ENCODE peak calls at places on chromosome 2, in ten cellular contexts. A is IMR-90, R is GM12865, M is GM06990, V is HFFc6, H is fibroblast of the aortic adventitia, C is cardiac muscle cell, U is astrocyte of the spinal cord, Q is astrocyte, S is sigmoid colon. O is an unnamed sample.

GRCh38 chr2:239098288-239098970 is 250.5 kb downstream of the TWIST2 start:
- DNase-seq in A (no peak), R (no peak), M (no peak), V (no peak), H (peak; percentile 55), C (no peak), U (no peak), Q (no peak), S (peak; percentile 91), O (no peak)

GRCh38 chr2:207163815-207164747 is 1.7 kb downstream of the KLF7 start:
- DNase-seq in A (peak; percentile 48), R (peak; percentile 50), M (peak; percentile 20), V (peak; percentile 45), H (peak; percentile 57), C (peak; percentile 78), U (peak; percentile 59), Q (peak; percentile 44), S (peak; percentile 85), O (peak; percentile 26)

GRCh38 chr2:11767779-11768178 is 21.3 kb downstream of the LPIN1 start:
- DNase-seq in A (no peak), R (no peak), M (no peak), V (no peak), H (no peak), C (no peak), U (no peak), Q (no peak), S (no peak), O (no peak)

GRCh38 chr2:30865218-30865617 is 58.0 kb upstream of the CAPN13 start:
- DNase-seq in A (no peak), R (no peak), M (no peak), V (no peak), H (no peak), C (no peak), U (no peak), Q (no peak), S (no peak), O (no peak)

GRCh38 chr2:190979906-190980629 is 33.9 kb downstream of the STAT1 start:
- DNase-seq in A (peak; percentile 96), R (no peak), M (no peak), V (no peak), H (no peak), C (peak; percentile 93), U (peak; percentile 95), Q (peak; percentile 70), S (peak; percentile 76), O (no peak)

GRCh38 chr2:62597323-62597722 is 91.3 kb upstream of the TMEM17 start:
- DNase-seq in A (peak; percentile 64), R (no peak), M (no peak), V (peak; percentile 32), H (peak; percentile 89), C (peak; percentile 67), U (peak; percentile 59), Q (peak; percentile 94), S (no peak), O (no peak)

GRCh38 chr2:145022671-145023330 is 502.9 kb upstream of the ZEB2 start:
- DNase-seq in A (peak; percentile 89), R (no peak), M (no peak), V (peak; percentile 92), H (peak; percentile 89), C (peak; percentile 76), U (peak; percentile 84), Q (peak; percentile 93), S (no peak), O (no peak)

GRCh38 chr2:38180754-38181153 is 104.8 kb upstream of the CYP1B1 start:
- DNase-seq in A (no peak), R (no peak), M (no peak), V (no peak), H (no peak), C (no peak), U (no peak), Q (no peak), S (no peak), O (no peak)

GRCh38 chr2:73089270-73090030 is 17.9 kb upstream of the SFXN5 start:
- DNase-seq in A (peak; percentile 100), R (no peak), M (no peak), V (peak; percentile 100), H (peak; percentile 99), C (peak; percentile 96), U (peak; percentile 98), Q (peak; percentile 100), S (no peak), O (no peak)

GRCh38 chr2:231535961-231536360 is 5.7 kb upstream of the NMUR1 start:
- DNase-seq in A (no peak), R (no peak), M (no peak), V (no peak), H (no peak), C (no peak), U (no peak), Q (no peak), S (peak; percentile 48), O (no peak)

DNA sequence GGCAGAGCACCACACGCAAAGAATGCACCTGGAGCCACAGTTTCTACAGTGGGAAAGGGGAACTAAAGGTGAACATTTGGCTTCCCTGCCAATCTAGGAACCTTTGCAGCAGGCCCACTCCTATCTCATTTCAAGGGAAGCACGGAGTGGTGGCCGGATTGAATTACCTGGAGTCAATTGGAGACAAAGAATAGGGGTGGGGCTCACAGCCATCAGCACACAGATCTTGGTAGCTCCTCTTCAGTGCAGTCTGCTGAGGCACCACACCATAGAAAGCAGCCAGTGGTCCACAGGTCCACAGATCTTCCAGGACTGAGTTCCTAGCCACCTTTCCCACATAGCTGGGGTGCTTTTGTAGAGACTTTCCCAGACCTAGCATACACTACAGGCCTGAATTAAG is 43.5 kb upstream of the NXPH2 start:
- DNase-seq in A (no peak), R (no peak), M (no peak), V (no peak), H (no peak), C (no peak), U (no peak), Q (no peak), S (no peak), O (no peak)
- TF ChIP-seq CTCF in A (no peak), R (no peak), M (no peak), V (no peak), H (no peak), C (no peak), U (no peak), Q (no peak), S (no peak), O (no peak)

DNA sequence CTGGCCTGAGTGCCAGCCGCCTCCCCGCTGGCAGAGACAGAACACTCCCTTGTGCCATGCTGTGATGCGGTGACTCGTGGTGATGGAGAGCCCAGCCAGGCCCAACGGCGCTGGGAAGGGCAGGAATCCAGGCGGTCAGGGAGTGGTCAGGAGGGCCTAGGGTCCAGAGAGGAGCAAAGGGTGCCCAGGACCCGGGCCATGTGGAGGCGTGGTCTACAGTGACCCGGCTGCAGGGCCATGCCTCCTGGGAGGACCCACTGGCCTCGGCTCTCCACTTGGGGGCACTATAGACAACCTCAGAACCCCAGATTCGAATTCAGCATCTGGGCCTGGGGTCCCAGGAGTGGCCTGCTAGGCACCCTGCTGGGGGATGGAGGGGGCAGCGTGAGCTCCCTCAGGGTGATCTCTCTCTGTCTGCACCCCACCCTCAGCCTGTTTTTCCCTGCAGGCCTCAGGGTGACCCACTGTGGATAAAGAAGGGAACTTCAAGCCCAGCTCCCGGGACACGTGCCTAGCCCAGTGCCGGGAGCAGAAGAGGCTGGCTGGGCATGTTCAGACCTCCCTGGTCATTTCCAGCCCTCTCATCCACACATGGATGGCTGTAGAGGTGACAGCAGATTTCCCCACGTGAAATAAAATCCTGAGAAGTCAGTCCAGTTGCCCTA is 13.0 kb downstream of the AMER3 start:
- DNase-seq in A (no peak), R (no peak), M (no peak), V (no peak), H (no peak), C (no peak), U (no peak), Q (no peak), S (no peak), O (no peak)
- TF ChIP-seq CTCF in A (no peak), R (peak; percentile 15), M (peak; percentile 35), V (no peak), H (no peak), C (no peak), U (no peak), Q (no peak), S (no peak), O (no peak)

GRCh38 chr2:96541753-96542152 is 5.2 kb downstream of the ARID5A start:
- DNase-seq in A (no peak), R (no peak), M (no peak), V (no peak), H (no peak), C (no peak), U (no peak), Q (no peak), S (peak; percentile 43), O (no peak)

GRCh38 chr2:96540136-96540535 is 3.6 kb downstream of the ARID5A start:
- DNase-seq in A (peak; percentile 59), R (no peak), M (no peak), V (peak; percentile 89), H (peak; percentile 41), C (no peak), U (peak; percentile 9), Q (peak; percentile 20), S (no peak), O (no peak)

GRCh38 chr2:96539215-96539920 is 2.8 kb downstream of the ARID5A start:
- DNase-seq in A (no peak), R (no peak), M (no peak), V (no peak), H (no peak), C (no peak), U (no peak), Q (no peak), S (no peak), O (no peak)

GRCh38 chr2:96542357-96542977 is 5.9 kb downstream of the ARID5A start:
- DNase-seq in A (no peak), R (no peak), M (no peak), V (no peak), H (no peak), C (no peak), U (no peak), Q (no peak), S (no peak), O (no peak)

DNA sequence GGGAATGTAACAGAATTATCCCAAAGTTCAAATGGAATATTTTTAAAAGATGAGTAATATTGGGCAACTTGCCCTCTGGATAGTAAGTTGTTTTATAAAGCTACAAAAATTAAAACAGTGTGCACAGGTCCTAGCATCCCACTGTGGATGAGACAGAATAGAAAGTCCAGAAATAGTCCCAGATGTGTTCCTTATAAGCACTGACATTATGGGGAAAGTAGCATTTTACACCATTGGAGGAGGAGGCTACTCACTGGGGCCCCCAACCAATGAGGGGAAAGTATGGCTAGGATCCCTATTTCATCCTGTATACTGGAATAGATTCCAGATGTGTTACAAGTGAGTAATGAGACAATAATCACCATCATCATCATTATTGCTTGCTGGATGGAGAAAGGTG is 4.8 kb downstream of the ARID5A start:
- DNase-seq in A (peak; percentile 29), R (no peak), M (no peak), V (peak; percentile 57), H (no peak), C (no peak), U (peak; percentile 16), Q (no peak), S (no peak), O (no peak)
- TF ChIP-seq CTCF in A (no peak), R (no peak), M (no peak), V (no peak), H (no peak), C (no peak), U (no peak), Q (no peak), S (no peak), O (no peak)

DNA sequence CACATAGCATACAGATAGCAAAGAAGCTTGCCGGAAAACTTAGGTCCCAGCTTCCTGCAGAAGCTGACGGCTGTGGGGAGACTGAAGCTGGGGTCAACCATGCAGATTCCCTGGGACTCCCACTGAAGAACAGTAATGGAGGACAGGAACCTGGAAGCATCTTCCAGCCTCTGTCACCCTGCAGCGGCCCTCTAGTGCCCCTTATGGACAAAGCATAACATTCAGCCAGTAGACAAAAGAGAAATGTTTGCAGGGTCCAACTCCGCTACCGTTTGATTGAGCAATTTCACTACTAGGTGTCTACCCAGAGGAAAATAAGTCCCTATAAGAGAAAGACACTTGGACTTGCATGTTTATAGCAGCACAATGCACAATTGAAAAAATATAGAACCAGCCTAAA is 460.6 kb downstream of the CNTNAP5 start:
- DNase-seq in A (no peak), R (no peak), M (no peak), V (no peak), H (no peak), C (no peak), U (no peak), Q (no peak), S (no peak), O (no peak)
- TF ChIP-seq CTCF in A (no peak), R (no peak), M (no peak), V (no peak), H (no peak), C (peak; percentile 3), U (no peak), Q (no peak), S (no peak), O (no peak)

O was measured in activated CD8-positive, alpha-beta T cell treated with anti-CD3 and anti-CD28 coated beads for 36 hours.